ENCODE peak calls at places on chromosomes 4 and X, in six cellular contexts. N, B, L, Q, D and P are unnamed samples.

GRCh38 chr4:7135389-7135746 is 57.0 kb upstream of the SORCS2 start:
- DNase-seq in L (no peak), N (no peak), D (no peak), B (no peak), Q (no peak), P (peak; percentile 34)

GRCh38 chr4:6022607-6023288 is 4.5 kb upstream of the C4orf50 start:
- DNase-seq in D (no peak), N (no peak), B (no peak), Q (no peak), L (no peak), P (no peak)

GRCh38 chr4:6494431-6495295 is 22.2 kb upstream of the PPP2R2C start:
- DNase-seq in B (no peak), D (no peak), L (no peak), N (no peak), Q (no peak), P (no peak)

GRCh38 chr4:101014417-101014816 is 332.9 kb downstream of the PPP3CA start:
- DNase-seq in N (no peak), Q (no peak), B (no peak), D (no peak), L (no peak), P (no peak)

GRCh38 chrX:9745417-9746115 is 20.1 kb downstream of the GPR143 start:
- DNase-seq in D (no peak), B (peak; percentile 22), Q (no peak), L (no peak), N (no peak), P (peak; percentile 6)

GRCh38 chr4:119207051-119207450 is 5.5 kb upstream of the USP53 start:
- DNase-seq in D (no peak), N (no peak), L (no peak), Q (no peak), B (no peak), P (peak; percentile 53)

GRCh38 chrX:41421071-41421729 is 25.9 kb upstream of the NYX start:
- DNase-seq in N (no peak), D (no peak), L (no peak), B (no peak), Q (no peak), P (peak; percentile 13)

GRCh38 chrX:17072726-17073125 is 126.3 kb downstream of the REPS2 start:
- DNase-seq in Q (no peak), B (no peak), N (no peak), L (no peak), D (no peak), P (no peak)

GRCh38 chrX:38045697-38046096 is 39.3 kb downstream of the SYTL5 start:
- DNase-seq in Q (no peak), B (no peak), L (no peak), D (peak; percentile 15), N (no peak), P (no peak)

GRCh38 chr4:87839309-87839946 is 6.7 kb downstream of the MEPE start:
- DNase-seq in B (peak; percentile 24), D (peak; percentile 61), L (peak; percentile 73), Q (peak; percentile 29), N (peak; percentile 56), P (peak; percentile 71)

GRCh38 chr4:117327491-117327890 is 242.1 kb upstream of the TRAM1L1 start:
- DNase-seq in Q (no peak), B (no peak), D (no peak), N (no peak), L (no peak), P (no peak)

GRCh38 chr4:2260336-2261109 is 1.4 kb downstream of the MXD4 start:
- DNase-seq in N (no peak), D (no peak), Q (no peak), L (no peak), B (no peak), P (peak; percentile 53)

GRCh38 chrX:45748443-45748842 is 547.8 kb upstream of the DIPK2B start:
- DNase-seq in Q (no peak), L (no peak), D (no peak), N (no peak), B (no peak), P (peak; percentile 20)

GRCh38 chr4:174517502-174517901 is 4.8 kb downstream of the HPGD start:
- DNase-seq in D (no peak), N (no peak), Q (no peak), B (no peak), L (no peak), P (no peak)
- H3K4me1 ChIP-seq in D (no peaks in the 10 kb centered on the region), N (no peaks in the 10 kb centered on the region), Q (no peaks in the 10 kb centered on the region), B (no peaks in the 10 kb centered on the region), L (no peaks in the 10 kb centered on the region), P (peaks cover 2% of the 10 kb centered on the region)

GRCh38 chr4:184950926-184951325 is 67.4 kb upstream of the HELT start:
- DNase-seq in B (no peak), Q (no peak), L (no peak), D (no peak), N (no peak), P (no peak)
- TF ChIP-seq EZH2phosphoT487 in B (no peak), Q (no peak), L (no peak), D (no peak), N (no peak), P (no peak)

GRCh38 chr4:42627887-42628646 is 28.8 kb downstream of the ATP8A1 start:
- DNase-seq in Q (no peak), N (no peak), D (no peak), B (peak; percentile 81), L (peak; percentile 12), P (no peak)

GRCh38 chr4:42628740-42629139 is 28.2 kb downstream of the ATP8A1 start:
- DNase-seq in Q (no peak), D (no peak), B (no peak), N (no peak), L (no peak), P (no peak)

GRCh38 chr4:42632653-42633382 is 24.1 kb downstream of the ATP8A1 start:
- DNase-seq in B (no peak), L (no peak), D (no peak), N (no peak), Q (no peak), P (no peak)

GRCh38 chr4:42633605-42634388 is 23.1 kb downstream of the ATP8A1 start:
- DNase-seq in Q (no peak), B (no peak), L (no peak), N (no peak), D (no peak), P (no peak)

GRCh38 chr4:42630908-42631307 is 26.0 kb downstream of the ATP8A1 start:
- DNase-seq in B (no peak), N (no peak), D (no peak), Q (no peak), L (no peak), P (no peak)
- H3K4me1 ChIP-seq in B (peaks cover 99% of the 10 kb centered on the region), N (peaks cover 28% of the 10 kb centered on the region), D (peaks cover 1% of the 10 kb centered on the region), Q (no peaks in the 10 kb centered on the region), L (no peaks in the 10 kb centered on the region), P (no peaks in the 10 kb centered on the region)

GRCh38 chrX:131816551-131817136 is 206.5 kb upstream of the STK26 start:
- DNase-seq in N (no peak), L (no peak), Q (peak; percentile 97), B (peak; percentile 0), D (no peak), P (peak; percentile 70)

GRCh38 chrX:131826572-131826971 is 196.5 kb upstream of the STK26 start:
- DNase-seq in Q (peak; percentile 56), N (no peak), D (no peak), L (no peak), B (no peak), P (no peak)

GRCh38 chrX:131827935-131828334 is 195.2 kb upstream of the STK26 start:
- DNase-seq in B (peak; percentile 27), N (peak; percentile 79), L (peak; percentile 77), D (no peak), Q (peak; percentile 87), P (peak; percentile 19)

GRCh38 chrX:131818297-131818936 is 204.7 kb upstream of the STK26 start:
- DNase-seq in B (no peak), D (no peak), N (no peak), Q (no peak), L (no peak), P (no peak)

DNA sequence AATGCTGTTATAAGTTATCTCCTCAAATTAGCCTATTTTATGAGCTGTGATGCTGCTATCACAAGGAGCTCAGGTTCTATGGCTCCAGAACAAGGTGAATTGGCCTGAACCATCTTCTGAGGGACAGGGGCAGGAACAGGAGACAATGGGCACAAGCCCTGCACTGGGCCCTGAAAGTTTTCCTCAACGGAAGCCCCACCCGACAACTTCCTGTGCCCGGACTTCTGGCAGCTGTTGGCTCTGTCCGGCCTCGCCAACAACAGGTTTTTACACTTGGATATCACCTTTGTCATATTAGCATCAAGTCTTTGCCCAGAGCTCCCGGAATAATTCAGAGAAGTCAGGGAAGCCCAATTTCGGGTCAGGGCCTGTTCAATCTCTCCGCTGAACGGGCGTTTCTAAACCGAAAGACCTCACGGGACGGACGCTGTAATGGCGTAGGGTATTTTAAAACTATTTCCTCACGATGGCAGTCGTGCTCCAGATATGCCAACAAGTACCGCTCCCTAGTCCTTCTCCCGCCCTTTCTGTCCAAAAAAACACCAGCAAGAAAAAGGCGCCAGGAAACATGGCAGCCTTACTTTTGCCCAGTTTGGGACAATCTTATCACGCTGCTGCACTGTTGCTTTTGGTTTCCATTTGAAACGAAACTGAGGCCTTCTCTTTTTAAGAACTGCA is 201.0 kb upstream of the STK26 start:
- DNase-seq in B (no peak), Q (peak; percentile 87), L (no peak), D (no peak), N (no peak), P (no peak)
- TF ChIP-seq EZH2phosphoT487 in B (no peak), Q (no peak), L (no peak), D (no peak), N (no peak), P (no peak)